ENCODE peak calls at places on chromosomes 11 and 22, in nine cellular contexts. D, A, N, M, U, S, K, L and R are unnamed samples.

GRCh38 chr22:30948930-30949342 is 19.6 kb downstream of the MORC2 start:
- DNase-seq in L (no peak), N (no peak), K (peak; percentile 36), U (no peak), M (no peak), D (no peak), S (no peak), A (peak; percentile 19), R (no peak)

GRCh38 chr22:35425971-35426800 is 26.2 kb downstream of the MCM5 start:
- DNase-seq in D (peak; percentile 82), K (peak; percentile 41), N (no peak), A (peak; percentile 70), S (peak; percentile 75), U (no peak), L (no peak), M (peak; percentile 19), R (no peak)

GRCh38 chr11:64342869-64343739 is 3.1 kb downstream of the CCDC88B start:
- DNase-seq in M (peak; percentile 2), D (no peak), U (no peak), L (peak; percentile 68), N (no peak), K (no peak), S (no peak), A (no peak), R (no peak)

GRCh38 chr11:32529994-32530588 is 53.5 kb upstream of the EIF3M start:
- DNase-seq in K (no peak), L (no peak), M (no peak), N (no peak), S (no peak), A (no peak), D (no peak), U (no peak), R (no peak)

GRCh38 chr11:126661051-126661450 is 305.6 kb downstream of the ST3GAL4 start:
- DNase-seq in A (no peak), U (no peak), K (no peak), S (no peak), L (no peak), M (no peak), D (no peak), N (no peak), R (no peak)

GRCh38 chr11:96736591-96736990 is 346.8 kb downstream of the JRKL start:
- DNase-seq in A (no peak), U (no peak), L (no peak), M (no peak), D (no peak), K (no peak), N (no peak), S (no peak), R (no peak)

GRCh38 chr11:131686836-131687235 is 316.4 kb downstream of the NTM start:
- DNase-seq in N (no peak), L (no peak), K (no peak), D (no peak), M (no peak), U (no peak), A (no peak), S (no peak), R (no peak)

GRCh38 chr22:46635756-46636155 is 15.6 kb downstream of the GRAMD4 start:
- DNase-seq in U (no peak), M (peak; percentile 68), D (peak; percentile 50), N (no peak), A (peak; percentile 44), K (no peak), S (no peak), L (no peak), R (no peak)

GRCh38 chr11:42651654-42652053 is 660.1 kb upstream of the API5 start:
- DNase-seq in A (no peak), M (no peak), D (no peak), U (no peak), K (no peak), L (no peak), N (no peak), S (no peak), R (no peak)

GRCh38 chr22:35310556-35311550 is 11.2 kb downstream of the TOM1 start:
- DNase-seq in S (peak; percentile 37), M (peak; percentile 53), U (peak; percentile 76), N (no peak), D (peak; percentile 25), L (no peak), K (no peak), A (peak; percentile 27), R (no peak)

GRCh38 chr11:87061766-87062165 is 24.0 kb downstream of the TMEM135 start:
- DNase-seq in M (no peak), L (no peak), N (no peak), U (no peak), K (no peak), A (no peak), D (no peak), S (no peak), R (no peak)

GRCh38 chr11:87059596-87059995 is 21.9 kb downstream of the TMEM135 start:
- DNase-seq in S (no peak), L (no peak), K (no peak), A (no peak), U (no peak), N (no peak), M (no peak), D (no peak), R (no peak)

GRCh38 chr11:87057749-87058148 is 20.0 kb downstream of the TMEM135 start:
- DNase-seq in N (no peak), U (no peak), S (no peak), D (no peak), K (no peak), A (no peak), M (no peak), L (no peak), R (no peak)

GRCh38 chr11:87056091-87056490 is 18.4 kb downstream of the TMEM135 start:
- DNase-seq in M (no peak), D (no peak), U (no peak), S (no peak), K (no peak), L (no peak), A (no peak), N (no peak), R (no peak)
- H3K4me1 ChIP-seq in M (no peaks in the 10 kb centered on the region), D (no peaks in the 10 kb centered on the region), U (no peaks in the 10 kb centered on the region), S (no peaks in the 10 kb centered on the region), K (no peaks in the 10 kb centered on the region), L (no peaks in the 10 kb centered on the region), A (peaks cover 12% of the 10 kb centered on the region), N (no peaks in the 10 kb centered on the region), R (no peaks in the 10 kb centered on the region)

GRCh38 chr11:35145249-35145648 is 6.3 kb downstream of the CD44 start:
- DNase-seq in S (peak; percentile 81), U (peak; percentile 81), D (no peak), A (no peak), K (peak; percentile 71), N (no peak), M (no peak), L (no peak), R (no peak)
- H3K79me2 ChIP-seq in S (peaks cover 100% of the 10 kb centered on the region), U (peaks cover 94% of the 10 kb centered on the region), D (no peaks in the 10 kb centered on the region), A (no peaks in the 10 kb centered on the region), K (peaks cover 100% of the 10 kb centered on the region), N (peaks cover 99% of the 10 kb centered on the region), M (no peaks in the 10 kb centered on the region), L (peaks cover 100% of the 10 kb centered on the region), R (no peaks in the 10 kb centered on the region)

GRCh38 chr11:1356478-1356960 is 33.2 kb upstream of the BRSK2 start:
- DNase-seq in M (no peak), L (no peak), D (no peak), S (no peak), U (no peak), K (no peak), N (no peak), A (no peak), R (no peak)

GRCh38 chr11:1356007-1356435 is 33.7 kb upstream of the BRSK2 start:
- DNase-seq in L (peak; percentile 14), N (no peak), A (no peak), U (no peak), S (no peak), M (peak; percentile 44), K (no peak), D (no peak), R (no peak)

GRCh38 chr11:1352696-1353382 is 36.9 kb upstream of the BRSK2 start:
- DNase-seq in M (no peak), A (no peak), K (no peak), U (no peak), L (peak; percentile 27), S (no peak), D (no peak), N (peak; percentile 40), R (no peak)

GRCh38 chr11:1353383-1354124 is 36.2 kb upstream of the BRSK2 start:
- DNase-seq in N (no peak), S (no peak), D (peak; percentile 61), L (peak; percentile 4), A (peak; percentile 38), K (no peak), U (no peak), M (no peak), R (no peak)

DNA sequence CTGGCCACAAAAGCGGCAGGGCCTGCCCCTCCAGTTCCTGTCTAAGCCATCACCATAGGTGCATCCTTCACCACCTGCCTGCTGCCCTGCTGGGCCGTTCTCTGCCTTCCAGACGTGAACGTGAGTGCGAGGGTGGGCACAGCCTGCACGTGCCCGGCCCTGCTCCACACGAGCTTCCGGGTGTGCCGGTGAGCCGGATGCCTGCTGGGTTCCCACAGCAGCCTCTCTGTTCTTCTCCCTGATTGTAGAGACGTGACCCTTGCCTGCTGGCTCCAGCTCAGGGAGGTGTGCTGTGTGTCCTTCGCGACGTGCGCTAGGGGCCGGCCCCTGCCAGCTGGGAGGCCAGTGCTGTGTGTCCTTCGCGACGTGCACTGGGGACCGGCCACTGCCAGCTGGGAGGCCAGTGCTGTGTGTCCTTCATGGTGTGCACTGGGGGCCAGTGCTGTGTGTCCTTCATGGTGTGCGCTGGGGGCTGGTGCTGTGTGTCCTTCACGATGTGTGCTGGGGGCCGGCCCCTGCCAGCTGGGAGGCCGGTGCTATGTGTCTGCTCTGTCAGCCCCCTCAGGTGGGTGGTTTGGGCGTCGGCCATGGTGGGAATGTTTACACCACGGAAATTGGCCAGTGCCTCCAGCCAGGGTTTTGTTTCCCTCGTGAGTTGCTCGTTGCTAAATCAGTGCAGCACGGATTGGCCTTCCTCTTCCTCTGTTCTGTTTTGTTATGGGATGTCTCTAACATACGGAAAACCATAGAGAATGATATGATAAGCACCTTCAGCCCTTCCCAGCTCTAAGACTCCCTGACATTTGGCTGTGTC is 35.4 kb upstream of the BRSK2 start:
- DNase-seq in N (no peak), K (no peak), D (no peak), S (no peak), M (no peak), A (no peak), L (peak; percentile 19), U (no peak), R (no peak)
- TF ChIP-seq EZH2phosphoT487 in N (no peak), K (no peak), D (no peak), S (no peak), M (no peak), A (no peak), L (no peak), U (no peak), R (no peak)

DNA sequence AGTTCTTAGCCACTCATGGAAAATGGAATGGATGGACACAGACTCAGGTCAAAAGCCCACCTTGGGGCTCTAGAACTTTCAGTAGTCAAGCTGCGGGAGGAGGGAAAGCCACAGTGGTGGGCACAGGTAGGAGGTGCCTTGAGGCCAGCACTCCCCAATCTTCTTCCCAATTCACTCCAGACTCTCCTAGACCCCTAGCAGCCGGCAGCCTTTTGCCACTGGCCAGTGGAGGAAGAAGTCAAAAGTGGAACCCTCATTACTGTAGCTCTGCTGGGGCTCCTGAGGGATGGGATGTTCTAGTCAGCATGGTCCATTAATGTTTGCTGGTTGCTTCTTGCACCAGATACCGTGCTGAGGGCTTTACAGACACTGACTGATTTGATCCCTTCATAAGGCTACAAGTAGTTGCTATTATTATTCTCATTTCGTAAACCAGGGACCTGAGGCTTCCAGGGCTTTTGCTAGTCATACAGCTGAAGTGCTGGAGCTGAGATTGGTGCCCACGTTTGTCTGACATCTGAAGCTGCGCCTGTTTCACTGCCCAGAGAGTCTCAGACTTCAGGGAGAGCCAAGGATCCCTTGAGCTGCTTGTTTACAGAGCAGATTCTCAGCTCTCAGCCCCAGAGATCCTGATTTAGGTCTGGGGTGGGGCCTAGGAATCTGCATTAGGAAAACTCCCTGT is 1.1 kb downstream of the UCP3 start:
- DNase-seq in U (no peak), L (no peak), A (no peak), K (no peak), M (no peak), N (no peak), S (no peak), D (no peak), R (no peak)
- H3K4me1 ChIP-seq in U (no peaks in the 10 kb centered on the region), L (no peaks in the 10 kb centered on the region), A (peaks cover 5% of the 10 kb centered on the region), K (no peaks in the 10 kb centered on the region), M (no peaks in the 10 kb centered on the region), N (no peaks in the 10 kb centered on the region), S (no peaks in the 10 kb centered on the region), D (no peaks in the 10 kb centered on the region), R (peaks cover 37% of the 10 kb centered on the region)